ENCODE peak calls at places on chromosomes 11 and 22, in nine cellular contexts. B is left colon; U is MM.1S; T is globus pallidus; Q is T follicular helper cell; A is activated T-helper 1 cell treated with anti-CD3 and anti-CD28 coated beads, Interleukin-12 subunit alpha, Interleukin-12 subunit beta, Interleukin-2, Interleukin-4 antibody, amounts not matched to agents 30 ng/mL and 10 ng/mL and 1 ng/mL, durations not matched to agents 14 hours and 24 hours and 36 hours; M is LNCaP clone FGC; H is psoas muscle; N is NAMALWA. K is an unnamed sample.

GRCh38 chr11:65014146-65014960 is at the start of gene ARL2:
- DNase-seq in B (peak; percentile 69), U (peak; percentile 76), T (no peak), Q (no peak), A (no peak), M (no peak), H (no peak), N (no peak), K (no peak)

GRCh38 chr22:50731811-50732624 is 6.0 kb upstream of the ACR start:
- DNase-seq in B (peak; percentile 31), U (peak; percentile 68), T (peak; percentile 60), Q (peak; percentile 52), A (peak; percentile 22), M (peak; percentile 2), H (no peak), N (peak; percentile 71), K (no peak)

GRCh38 chr11:61404641-61405040 is 12.3 kb downstream of the TMEM216 start:
- DNase-seq in B (no peak), U (no peak), T (no peak), Q (no peak), A (no peak), M (no peak), H (no peak), N (no peak), K (no peak)

GRCh38 chr22:27212617-27213177 is 555.3 kb downstream of the MIAT start:
- DNase-seq in B (peak; percentile 83), U (no peak), T (no peak), Q (no peak), A (no peak), M (no peak), H (peak; percentile 60), N (no peak), K (peak; percentile 74)

GRCh38 chr11:104728927-104729326 is 169.3 kb downstream of the CASP12 start:
- DNase-seq in B (no peak), U (no peak), T (no peak), Q (no peak), A (no peak), M (no peak), H (no peak), N (no peak), K (no peak)

GRCh38 chr11:45304111-45304991 is 18.2 kb upstream of the SYT13 start:
- DNase-seq in B (no peak), U (peak; percentile 61), T (no peak), Q (no peak), A (no peak), M (no peak), H (no peak), N (no peak), K (no peak)

GRCh38 chr22:30246962-30247376 is 410 bp upstream of the LIF start:
- DNase-seq in B (peak; percentile 78), U (no peak), T (no peak), Q (no peak), A (no peak), M (no peak), H (no peak), N (no peak), K (no peak)

GRCh38 chr11:65180877-65181568 is 705 bp upstream of the CAPN1 start:
- DNase-seq in B (peak; percentile 60), U (peak; percentile 68), T (peak; percentile 19), Q (peak; percentile 35), A (peak; percentile 52), M (no peak), H (peak; percentile 69), N (peak; percentile 85), K (peak; percentile 88)

GRCh38 chr11:73866586-73866996 is 10.1 kb downstream of the COA4 start:
- DNase-seq in B (no peak), U (no peak), T (no peak), Q (no peak), A (no peak), M (no peak), H (no peak), N (no peak), K (peak; percentile 24)

GRCh38 chr11:67572747-67573419 is 10.7 kb upstream of the GSTP1 start:
- DNase-seq in B (peak; percentile 63), U (peak; percentile 63), T (peak; percentile 40), Q (no peak), A (no peak), M (peak; percentile 22), H (peak; percentile 49), N (peak; percentile 59), K (peak; percentile 78)

GRCh38 chr11:46236918-46237247 is 40.6 kb upstream of the CREB3L1 start:
- DNase-seq in B (no peak), U (no peak), T (no peak), Q (no peak), A (no peak), M (no peak), H (no peak), N (no peak), K (no peak)

GRCh38 chr22:44129614-44129976 is 51.1 kb upstream of the PARVG start:
- DNase-seq in B (no peak), U (no peak), T (no peak), Q (no peak), A (no peak), M (no peak), H (no peak), N (no peak), K (no peak)

GRCh38 chr11:4072668-4073285 is 21.8 kb upstream of the RRM1 start:
- DNase-seq in B (no peak), U (peak; percentile 63), T (peak; percentile 81), Q (peak; percentile 42), A (peak; percentile 45), M (peak; percentile 54), H (no peak), N (peak; percentile 84), K (peak; percentile 70)

GRCh38 chr11:112042161-112042960 is 17.2 kb downstream of the DLAT start:
- DNase-seq in B (no peak), U (no peak), T (no peak), Q (no peak), A (no peak), M (no peak), H (no peak), N (no peak), K (no peak)

GRCh38 chr22:38316340-38317236 is 645 bp downstream of the CSNK1E start:
- DNase-seq in B (peak; percentile 63), U (peak; percentile 31), T (peak; percentile 87), Q (peak; percentile 47), A (peak; percentile 28), M (no peak), H (peak; percentile 61), N (peak; percentile 67), K (peak; percentile 64)

GRCh38 chr11:8066036-8066910 is 14.7 kb upstream of the TUB start:
- DNase-seq in B (no peak), U (no peak), T (no peak), Q (no peak), A (no peak), M (no peak), H (no peak), N (no peak), K (no peak)

GRCh38 chr11:94493146-94493442 is 550 bp downstream of the MRE11 start:
- DNase-seq in B (no peak), U (peak; percentile 38), T (no peak), Q (no peak), A (no peak), M (no peak), H (no peak), N (peak; percentile 52), K (no peak)

GRCh38 chr11:76592961-76593360 is 77.6 kb downstream of the LRRC32 start:
- DNase-seq in B (peak; percentile 92), U (no peak), T (no peak), Q (no peak), A (no peak), M (no peak), H (no peak), N (no peak), K (no peak)

GRCh38 chr11:119745776-119746535 is 17.0 kb upstream of the NECTIN1 start:
- DNase-seq in B (no peak), U (no peak), T (no peak), Q (no peak), A (no peak), M (no peak), H (no peak), N (no peak), K (no peak)